ENCODE peak calls at places on chromosomes 4 and X, in six cellular contexts. One of them, this sample, is unnamed.

GRCh38 chrX:40504801-40505605 is 75.8 kb upstream of the ATP6AP2 start:
- DNase-seq in fibroblast of mammary gland: peak; percentile 50
- DNase-seq in cardiac muscle cell: peak; percentile 84
- DNase-seq in lung: no peak
- DNase-seq in lower leg skin: no peak
- DNase-seq in esophagus muscularis mucosa: no peak
- DNase-seq in this sample: peak; percentile 50

GRCh38 chrX:420496-421223 is 34.0 kb upstream of the PPP2R3B start:
- DNase-seq in lung: no peak
- DNase-seq in lower leg skin: no peak
- DNase-seq in esophagus muscularis mucosa: no peak
- DNase-seq in cardiac muscle cell: no peak
- DNase-seq in fibroblast of mammary gland: no peak
- DNase-seq in this sample: no peak

GRCh38 chr4:186844059-186844681 is 120.5 kb upstream of the FAT1 start:
- DNase-seq in cardiac muscle cell: peak; percentile 68
- DNase-seq in lung: no peak
- DNase-seq in esophagus muscularis mucosa: no peak
- DNase-seq in lower leg skin: no peak
- DNase-seq in fibroblast of mammary gland: peak; percentile 59
- DNase-seq in this sample: peak; percentile 72

GRCh38 chr4:134215636-134216340 is 14.2 kb upstream of the PABPC4L start:
- DNase-seq in lung: no peak
- DNase-seq in esophagus muscularis mucosa: no peak
- DNase-seq in fibroblast of mammary gland: no peak
- DNase-seq in cardiac muscle cell: peak; percentile 22
- DNase-seq in lower leg skin: no peak
- DNase-seq in this sample: peak; percentile 16

GRCh38 chr4:82906469-82906868 is 5.9 kb downstream of the THAP9 start:
- DNase-seq in lung: no peak
- DNase-seq in esophagus muscularis mucosa: no peak
- DNase-seq in cardiac muscle cell: no peak
- DNase-seq in fibroblast of mammary gland: no peak
- DNase-seq in lower leg skin: no peak
- DNase-seq in this sample: no peak

GRCh38 chr4:6692806-6693205 is 872 bp upstream of the S100P start:
- DNase-seq in esophagus muscularis mucosa: no peak
- DNase-seq in lung: no peak
- DNase-seq in cardiac muscle cell: peak; percentile 27
- DNase-seq in fibroblast of mammary gland: peak; percentile 42
- DNase-seq in lower leg skin: no peak
- DNase-seq in this sample: no peak

GRCh38 chr4:4685810-4686209 is 144.0 kb upstream of the STX18 start:
- DNase-seq in lower leg skin: no peak
- DNase-seq in lung: no peak
- DNase-seq in esophagus muscularis mucosa: no peak
- DNase-seq in cardiac muscle cell: peak; percentile 55
- DNase-seq in fibroblast of mammary gland: no peak
- DNase-seq in this sample: no peak

GRCh38 chrX:29490606-29491005 is 724.8 kb upstream of the MAGEB2 start:
- DNase-seq in lung: no peak
- DNase-seq in lower leg skin: no peak
- DNase-seq in fibroblast of mammary gland: no peak
- DNase-seq in esophagus muscularis mucosa: no peak
- DNase-seq in cardiac muscle cell: no peak
- DNase-seq in this sample: no peak

GRCh38 chrX:65706041-65706828 is 38.8 kb downstream of the MSN start:
- DNase-seq in lower leg skin: peak; percentile 84
- DNase-seq in esophagus muscularis mucosa: no peak
- DNase-seq in fibroblast of mammary gland: peak; percentile 81
- DNase-seq in lung: peak; percentile 54
- DNase-seq in cardiac muscle cell: peak; percentile 75
- DNase-seq in this sample: peak; percentile 87

GRCh38 chr4:48816971-48817370 is 13.9 kb upstream of the OCIAD1 start:
- DNase-seq in lower leg skin: no peak
- DNase-seq in esophagus muscularis mucosa: no peak
- DNase-seq in lung: no peak
- DNase-seq in cardiac muscle cell: no peak
- DNase-seq in fibroblast of mammary gland: no peak
- DNase-seq in this sample: no peak

GRCh38 chr4:186953601-186954260 is 230.1 kb upstream of the FAT1 start:
- DNase-seq in fibroblast of mammary gland: peak; percentile 58
- DNase-seq in lower leg skin: no peak
- DNase-seq in esophagus muscularis mucosa: no peak
- DNase-seq in cardiac muscle cell: no peak
- DNase-seq in lung: no peak
- DNase-seq in this sample: no peak

GRCh38 chrX:65688403-65688881 is 21.0 kb downstream of the MSN start:
- DNase-seq in lung: no peak
- DNase-seq in cardiac muscle cell: peak; percentile 50
- DNase-seq in lower leg skin: no peak
- DNase-seq in fibroblast of mammary gland: peak; percentile 83
- DNase-seq in esophagus muscularis mucosa: no peak
- DNase-seq in this sample: peak; percentile 50

GRCh38 chrX:122269243-122269781 is 914.8 kb upstream of the GRIA3 start:
- DNase-seq in esophagus muscularis mucosa: no peak
- DNase-seq in lower leg skin: no peak
- DNase-seq in cardiac muscle cell: no peak
- DNase-seq in lung: no peak
- DNase-seq in fibroblast of mammary gland: peak; percentile 0
- DNase-seq in this sample: peak; percentile 0

GRCh38 chrX:136170109-136170800 is 22.9 kb downstream of the FHL1 start:
- DNase-seq in cardiac muscle cell: peak; percentile 63
- DNase-seq in lower leg skin: no peak
- DNase-seq in fibroblast of mammary gland: peak; percentile 59
- DNase-seq in esophagus muscularis mucosa: no peak
- DNase-seq in lung: no peak
- DNase-seq in this sample: peak; percentile 58

GRCh38 chr4:76886214-76886613 is 11.7 kb downstream of the SOWAHB start:
- DNase-seq in esophagus muscularis mucosa: no peak
- DNase-seq in cardiac muscle cell: no peak
- DNase-seq in fibroblast of mammary gland: no peak
- DNase-seq in lower leg skin: no peak
- DNase-seq in lung: no peak
- DNase-seq in this sample: no peak

GRCh38 chr4:118282692-118283091 is 70.1 kb downstream of the PRSS12 start:
- DNase-seq in lung: no peak
- DNase-seq in esophagus muscularis mucosa: no peak
- DNase-seq in fibroblast of mammary gland: peak; percentile 88
- DNase-seq in lower leg skin: no peak
- DNase-seq in cardiac muscle cell: peak; percentile 64
- DNase-seq in this sample: peak; percentile 56

GRCh38 chr4:108144451-108144850 is 24.3 kb downstream of the LEF1 start:
- DNase-seq in fibroblast of mammary gland: no peak
- DNase-seq in cardiac muscle cell: no peak
- DNase-seq in lower leg skin: no peak
- DNase-seq in esophagus muscularis mucosa: no peak
- DNase-seq in lung: no peak
- DNase-seq in this sample: no peak

GRCh38 chrX:140141444-140142029 is 176.2 kb upstream of the CXorf66 start:
- DNase-seq in lower leg skin: no peak
- DNase-seq in esophagus muscularis mucosa: no peak
- DNase-seq in fibroblast of mammary gland: peak; percentile 29
- DNase-seq in cardiac muscle cell: peak; percentile 38
- DNase-seq in lung: peak; percentile 42
- DNase-seq in this sample: peak; percentile 32

GRCh38 chr4:139208404-139208945 is 31.5 kb upstream of the ELF2 start:
- DNase-seq in fibroblast of mammary gland: peak; percentile 98
- DNase-seq in lung: no peak
- DNase-seq in cardiac muscle cell: peak; percentile 86
- DNase-seq in lower leg skin: no peak
- DNase-seq in esophagus muscularis mucosa: no peak
- DNase-seq in this sample: peak; percentile 71

GRCh38 chr4:25485104-25485503 is 108.0 kb downstream of the ANAPC4 start:
- DNase-seq in fibroblast of mammary gland: no peak
- DNase-seq in esophagus muscularis mucosa: no peak
- DNase-seq in lung: no peak
- DNase-seq in lower leg skin: no peak
- DNase-seq in cardiac muscle cell: no peak
- DNase-seq in this sample: no peak

GRCh38 chrX:110173192-110174175 is 144.4 kb downstream of the AMMECR1 start:
- DNase-seq in fibroblast of mammary gland: peak; percentile 42
- DNase-seq in cardiac muscle cell: peak; percentile 15
- DNase-seq in lung: no peak
- DNase-seq in lower leg skin: no peak
- DNase-seq in esophagus muscularis mucosa: no peak
- DNase-seq in this sample: no peak

DNA sequence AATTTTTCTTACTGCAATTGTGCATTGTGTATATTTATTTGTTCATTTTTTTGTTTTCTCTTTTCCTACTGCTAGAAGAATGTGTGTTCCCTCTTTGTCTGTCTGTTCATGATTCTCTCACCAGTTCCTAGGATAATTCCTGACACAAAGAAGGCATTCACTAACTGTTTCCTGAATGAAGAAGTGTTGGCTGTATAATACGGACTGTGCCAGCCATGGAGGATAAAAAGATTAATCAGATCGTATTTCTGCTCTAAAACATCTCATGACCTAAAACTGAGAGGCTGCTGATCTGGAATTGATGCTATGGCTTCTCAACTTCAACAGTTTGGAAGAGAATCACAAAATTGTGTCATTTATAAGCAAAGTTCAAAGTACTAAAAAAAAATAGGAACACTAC is 563.1 kb upstream of the FRG1 start:
- DNase-seq in lung: no peak
- DNase-seq in lower leg skin: no peak
- DNase-seq in fibroblast of mammary gland: no peak
- DNase-seq in cardiac muscle cell: no peak
- DNase-seq in esophagus muscularis mucosa: no peak
- DNase-seq in this sample: no peak
- H3K4me3 ChIP-seq in lung: no peak overlapping the region
- H3K4me3 ChIP-seq in lower leg skin: no peak overlapping the region
- H3K4me3 ChIP-seq in fibroblast of mammary gland: no peak overlapping the region
- H3K4me3 ChIP-seq in cardiac muscle cell: no peak overlapping the region
- H3K4me3 ChIP-seq in esophagus muscularis mucosa: no peak overlapping the region
- H3K4me3 ChIP-seq in this sample: no peak overlapping the region

DNA sequence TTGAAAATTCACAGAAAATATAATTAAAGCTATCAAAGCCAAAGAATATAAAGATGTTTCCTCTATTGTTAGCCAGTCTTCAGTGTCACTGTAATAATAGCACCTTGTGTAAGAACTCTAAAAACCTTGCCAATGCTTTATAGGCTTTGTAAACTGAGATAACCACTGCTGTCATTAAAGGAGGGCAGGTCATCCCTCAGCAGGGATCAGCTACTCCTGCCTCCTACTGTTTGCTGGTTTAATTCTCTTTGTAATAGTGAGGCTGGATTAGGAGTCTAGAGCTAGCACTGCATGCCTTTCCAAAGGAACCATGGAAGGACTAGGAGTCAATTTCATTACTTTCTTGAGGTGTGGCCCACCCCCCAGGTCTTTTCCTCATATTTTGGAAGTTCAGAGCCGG is 46.2 kb downstream of the FHIP1A start:
- DNase-seq in esophagus muscularis mucosa: no peak
- DNase-seq in lung: no peak
- DNase-seq in cardiac muscle cell: no peak
- DNase-seq in lower leg skin: no peak
- DNase-seq in fibroblast of mammary gland: no peak
- DNase-seq in this sample: no peak
- TF ChIP-seq CTCF in esophagus muscularis mucosa: no peak
- TF ChIP-seq CTCF in lung: no peak
- TF ChIP-seq CTCF in cardiac muscle cell: no peak
- TF ChIP-seq CTCF in lower leg skin: no peak
- TF ChIP-seq CTCF in fibroblast of mammary gland: no peak
- TF ChIP-seq CTCF in this sample: no peak

GRCh38 chr4:165331316-165331715 is 3.8 kb downstream of the MSMO1 start:
- DNase-seq in fibroblast of mammary gland: no peak
- DNase-seq in esophagus muscularis mucosa: no peak
- DNase-seq in lower leg skin: no peak
- DNase-seq in cardiac muscle cell: no peak
- DNase-seq in lung: no peak
- DNase-seq in this sample: no peak
- H3K4me3 ChIP-seq in fibroblast of mammary gland: peak overlapping the region; percentile 100
- H3K4me3 ChIP-seq in esophagus muscularis mucosa: no peak overlapping the region
- H3K4me3 ChIP-seq in lower leg skin: no peak overlapping the region
- H3K4me3 ChIP-seq in cardiac muscle cell: peak overlapping the region; percentile 62
- H3K4me3 ChIP-seq in lung: no peak overlapping the region
- H3K4me3 ChIP-seq in this sample: peak overlapping the region; percentile 85

GRCh38 chrX:18194688-18195087 is 26.0 kb downstream of the BEND2 start:
- DNase-seq in lung: no peak
- DNase-seq in fibroblast of mammary gland: no peak
- DNase-seq in lower leg skin: no peak
- DNase-seq in cardiac muscle cell: no peak
- DNase-seq in esophagus muscularis mucosa: no peak
- DNase-seq in this sample: no peak
- TF ChIP-seq CTCF in lung: no peak
- TF ChIP-seq CTCF in fibroblast of mammary gland: no peak
- TF ChIP-seq CTCF in lower leg skin: no peak
- TF ChIP-seq CTCF in cardiac muscle cell: no peak
- TF ChIP-seq CTCF in esophagus muscularis mucosa: no peak
- TF ChIP-seq CTCF in this sample: no peak

GRCh38 chrX:115719171-115719570 is 158.2 kb downstream of the PLS3 start:
- DNase-seq in esophagus muscularis mucosa: no peak
- DNase-seq in cardiac muscle cell: no peak
- DNase-seq in lung: peak; percentile 17
- DNase-seq in fibroblast of mammary gland: no peak
- DNase-seq in lower leg skin: no peak
- DNase-seq in this sample: no peak
- H3K4me3 ChIP-seq in esophagus muscularis mucosa: no peak overlapping the region
- H3K4me3 ChIP-seq in cardiac muscle cell: no peak overlapping the region
- H3K4me3 ChIP-seq in lung: no peak overlapping the region
- H3K4me3 ChIP-seq in fibroblast of mammary gland: no peak overlapping the region
- H3K4me3 ChIP-seq in lower leg skin: no peak overlapping the region
- H3K4me3 ChIP-seq in this sample: no peak overlapping the region

DNA sequence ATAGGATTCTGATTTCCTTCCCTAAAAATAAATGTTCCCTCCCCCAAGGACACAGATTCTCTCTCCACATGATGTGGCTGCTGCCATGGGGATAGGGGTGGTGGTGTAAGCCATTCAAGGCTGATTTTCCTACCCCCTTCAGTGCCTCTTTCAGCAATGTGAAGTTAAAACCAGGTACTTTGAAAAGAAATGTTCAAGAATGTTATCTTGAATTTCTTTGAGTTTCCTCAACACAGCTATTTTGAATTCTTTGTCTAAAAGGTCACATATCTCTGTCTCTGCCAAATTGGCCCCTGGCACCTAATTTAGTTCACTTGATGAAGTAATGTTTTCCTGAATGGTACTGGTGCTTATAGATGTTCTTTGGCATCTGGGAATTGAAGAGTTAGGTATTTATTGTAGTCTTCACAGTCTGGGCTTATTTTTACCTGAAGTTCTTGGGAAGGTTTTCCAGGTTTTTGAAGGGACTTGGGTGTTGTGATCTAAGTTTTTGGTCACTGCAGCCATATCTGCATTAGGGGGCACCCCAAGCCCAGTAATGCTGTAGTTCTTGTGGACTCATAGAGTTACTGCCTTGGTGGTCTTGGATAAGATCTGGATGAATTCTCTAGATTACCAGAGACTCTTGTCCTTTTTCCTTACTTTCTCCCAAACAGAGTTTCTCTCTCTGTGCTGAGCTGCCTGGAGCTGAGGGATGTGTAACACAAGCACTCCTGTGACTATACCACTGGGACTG is 7.6 kb upstream of the DIPK2B start:
- DNase-seq in fibroblast of mammary gland: peak; percentile 7
- DNase-seq in lower leg skin: no peak
- DNase-seq in lung: no peak
- DNase-seq in esophagus muscularis mucosa: no peak
- DNase-seq in cardiac muscle cell: no peak
- DNase-seq in this sample: no peak
- TF ChIP-seq CTCF in fibroblast of mammary gland: no peak
- TF ChIP-seq CTCF in lower leg skin: no peak
- TF ChIP-seq CTCF in lung: no peak
- TF ChIP-seq CTCF in esophagus muscularis mucosa: no peak
- TF ChIP-seq CTCF in cardiac muscle cell: no peak
- TF ChIP-seq CTCF in this sample: no peak

This sample was measured in fibroblast of pulmonary artery.